ENCODE peak calls at places on chromosomes 5 and 9, in seven cellular contexts. One of them, this sample, is unnamed.

GRCh38 chr5:157247267-157247666 is 18.7 kb upstream of the CYFIP2 start:
- DNase-seq in NB4: no peak
- DNase-seq in amniotic stem cell: no peak
- DNase-seq in activated effector memory CD4-positive, alpha-beta T cell treated with anti-CD3 and anti-CD28 coated beads, Interleukin-2, amount 50 U/mL, for 16 hours: no peak
- DNase-seq in right lobe of liver: no peak
- DNase-seq in GM10248: no peak
- DNase-seq in Karpas-422: no peak
- DNase-seq in this sample: no peak

GRCh38 chr5:93423333-93423714 is 157.7 kb downstream of the NR2F1-AS1 start:
- DNase-seq in NB4: no peak
- DNase-seq in Karpas-422: no peak
- DNase-seq in GM10248: no peak
- DNase-seq in amniotic stem cell: no peak
- DNase-seq in activated effector memory CD4-positive, alpha-beta T cell treated with anti-CD3 and anti-CD28 coated beads, Interleukin-2, amount 50 U/mL, for 16 hours: no peak
- DNase-seq in right lobe of liver: no peak
- DNase-seq in this sample: no peak

GRCh38 chr9:133276001-133276884 is 1.2 kb upstream of the ABO start:
- DNase-seq in activated effector memory CD4-positive, alpha-beta T cell treated with anti-CD3 and anti-CD28 coated beads, Interleukin-2, amount 50 U/mL, for 16 hours: no peak
- DNase-seq in NB4: no peak
- DNase-seq in amniotic stem cell: no peak
- DNase-seq in Karpas-422: no peak
- DNase-seq in GM10248: no peak
- DNase-seq in right lobe of liver: no peak
- DNase-seq in this sample: no peak

GRCh38 chr9:91986248-91986647 is 36.2 kb upstream of the ROR2 start:
- DNase-seq in amniotic stem cell: no peak
- DNase-seq in NB4: no peak
- DNase-seq in right lobe of liver: no peak
- DNase-seq in Karpas-422: no peak
- DNase-seq in activated effector memory CD4-positive, alpha-beta T cell treated with anti-CD3 and anti-CD28 coated beads, Interleukin-2, amount 50 U/mL, for 16 hours: no peak
- DNase-seq in GM10248: no peak
- DNase-seq in this sample: no peak

GRCh38 chr9:21559402-21560280 is 77.5 kb upstream of the IFNE start:
- DNase-seq in GM10248: peak; percentile 52
- DNase-seq in activated effector memory CD4-positive, alpha-beta T cell treated with anti-CD3 and anti-CD28 coated beads, Interleukin-2, amount 50 U/mL, for 16 hours: peak; percentile 79
- DNase-seq in NB4: no peak
- DNase-seq in amniotic stem cell: peak; percentile 19
- DNase-seq in right lobe of liver: peak; percentile 44
- DNase-seq in Karpas-422: no peak
- DNase-seq in this sample: no peak

GRCh38 chr9:36597412-36598178 is 24.9 kb downstream of the MELK start:
- DNase-seq in right lobe of liver: no peak
- DNase-seq in amniotic stem cell: peak; percentile 55
- DNase-seq in NB4: peak; percentile 29
- DNase-seq in activated effector memory CD4-positive, alpha-beta T cell treated with anti-CD3 and anti-CD28 coated beads, Interleukin-2, amount 50 U/mL, for 16 hours: no peak
- DNase-seq in Karpas-422: peak; percentile 71
- DNase-seq in GM10248: peak; percentile 25
- DNase-seq in this sample: peak; percentile 32

GRCh38 chr9:93619272-93619775 is 42.9 kb downstream of the PHF2 start:
- DNase-seq in activated effector memory CD4-positive, alpha-beta T cell treated with anti-CD3 and anti-CD28 coated beads, Interleukin-2, amount 50 U/mL, for 16 hours: no peak
- DNase-seq in right lobe of liver: no peak
- DNase-seq in Karpas-422: no peak
- DNase-seq in amniotic stem cell: no peak
- DNase-seq in GM10248: no peak
- DNase-seq in NB4: no peak
- DNase-seq in this sample: no peak

GRCh38 chr9:4333231-4333740 is 33.4 kb upstream of the GLIS3 start:
- DNase-seq in activated effector memory CD4-positive, alpha-beta T cell treated with anti-CD3 and anti-CD28 coated beads, Interleukin-2, amount 50 U/mL, for 16 hours: no peak
- DNase-seq in amniotic stem cell: no peak
- DNase-seq in GM10248: no peak
- DNase-seq in right lobe of liver: no peak
- DNase-seq in NB4: no peak
- DNase-seq in Karpas-422: no peak
- DNase-seq in this sample: no peak

GRCh38 chr5:179732918-179733763 is 519 bp downstream of the MAML1 start:
- DNase-seq in NB4: peak; percentile 54
- DNase-seq in GM10248: peak; percentile 24
- DNase-seq in right lobe of liver: peak; percentile 63
- DNase-seq in amniotic stem cell: no peak
- DNase-seq in Karpas-422: peak; percentile 71
- DNase-seq in activated effector memory CD4-positive, alpha-beta T cell treated with anti-CD3 and anti-CD28 coated beads, Interleukin-2, amount 50 U/mL, for 16 hours: peak; percentile 82
- DNase-seq in this sample: no peak

GRCh38 chr5:80463269-80463668 is 24.6 kb upstream of the FAM151B start:
- DNase-seq in Karpas-422: no peak
- DNase-seq in activated effector memory CD4-positive, alpha-beta T cell treated with anti-CD3 and anti-CD28 coated beads, Interleukin-2, amount 50 U/mL, for 16 hours: no peak
- DNase-seq in NB4: no peak
- DNase-seq in amniotic stem cell: no peak
- DNase-seq in GM10248: no peak
- DNase-seq in right lobe of liver: no peak
- DNase-seq in this sample: no peak

GRCh38 chr5:67300321-67300720 is 103.7 kb upstream of the CD180 start:
- DNase-seq in right lobe of liver: no peak
- DNase-seq in GM10248: no peak
- DNase-seq in activated effector memory CD4-positive, alpha-beta T cell treated with anti-CD3 and anti-CD28 coated beads, Interleukin-2, amount 50 U/mL, for 16 hours: no peak
- DNase-seq in NB4: no peak
- DNase-seq in Karpas-422: no peak
- DNase-seq in amniotic stem cell: no peak
- DNase-seq in this sample: no peak

GRCh38 chr9:29297592-29297991 is 1724.3 kb upstream of the C9orf72 start:
- DNase-seq in right lobe of liver: no peak
- DNase-seq in GM10248: no peak
- DNase-seq in activated effector memory CD4-positive, alpha-beta T cell treated with anti-CD3 and anti-CD28 coated beads, Interleukin-2, amount 50 U/mL, for 16 hours: no peak
- DNase-seq in amniotic stem cell: no peak
- DNase-seq in NB4: no peak
- DNase-seq in Karpas-422: no peak
- DNase-seq in this sample: peak; percentile 72

GRCh38 chr9:98375138-98375726 is 119.8 kb upstream of the TBC1D2 start:
- DNase-seq in NB4: peak; percentile 21
- DNase-seq in GM10248: no peak
- DNase-seq in right lobe of liver: no peak
- DNase-seq in Karpas-422: peak; percentile 81
- DNase-seq in amniotic stem cell: peak; percentile 35
- DNase-seq in activated effector memory CD4-positive, alpha-beta T cell treated with anti-CD3 and anti-CD28 coated beads, Interleukin-2, amount 50 U/mL, for 16 hours: no peak
- DNase-seq in this sample: peak; percentile 74

GRCh38 chr5:134526483-134527155 is 1.1 kb downstream of the JADE2 start:
- DNase-seq in right lobe of liver: peak; percentile 84
- DNase-seq in amniotic stem cell: no peak
- DNase-seq in Karpas-422: peak; percentile 91
- DNase-seq in GM10248: peak; percentile 80
- DNase-seq in NB4: peak; percentile 81
- DNase-seq in activated effector memory CD4-positive, alpha-beta T cell treated with anti-CD3 and anti-CD28 coated beads, Interleukin-2, amount 50 U/mL, for 16 hours: peak; percentile 90
- DNase-seq in this sample: peak; percentile 64

This sample was measured in MV-4-11.